ENCODE peak calls at places on chromosome 16, in five cellular contexts. One of them, this sample, is unnamed. For H3K27me3, the result is how much of the 10 kb centered on the place peaks cover.

GRCh38 chr16:13959626-13960025 is 39.7 kb downstream of the ERCC4 start:
- DNase-seq in H1: no peak
- DNase-seq in IMR-90: no peak
- DNase-seq in mesenchymal stem cell: no peak
- DNase-seq in H9: no peak
- DNase-seq in this sample: no peak

GRCh38 chr16:79286646-79287423 is 313.7 kb downstream of the MAF start:
- DNase-seq in H1: no peak
- DNase-seq in mesenchymal stem cell: no peak
- DNase-seq in IMR-90: no peak
- DNase-seq in H9: peak
- DNase-seq in this sample: no peak

GRCh38 chr16:3282103-3282746 is 1.1 kb upstream of the ZNF263 start:
- DNase-seq in H1: no peak
- DNase-seq in H9: peak
- DNase-seq in IMR-90: peak
- DNase-seq in mesenchymal stem cell: peak
- DNase-seq in this sample: no peak

GRCh38 chr16:30142672-30143346 is 19.8 kb upstream of the MAPK3 start:
- DNase-seq in H1: no peak
- DNase-seq in IMR-90: no peak
- DNase-seq in H9: peak
- DNase-seq in mesenchymal stem cell: no peak
- DNase-seq in this sample: no peak

GRCh38 chr16:73753931-73754330 is 542.7 kb upstream of the PSMD7 start:
- DNase-seq in H1: no peak
- DNase-seq in H9: no peak
- DNase-seq in IMR-90: no peak
- DNase-seq in mesenchymal stem cell: no peak
- DNase-seq in this sample: no peak

GRCh38 chr16:48358419-48358818 is 26.8 kb downstream of the SIAH1 start:
- DNase-seq in H9: no peak
- DNase-seq in H1: no peak
- DNase-seq in IMR-90: no peak
- DNase-seq in mesenchymal stem cell: no peak
- DNase-seq in this sample: no peak

GRCh38 chr16:9948933-9949332 is 233.3 kb downstream of the GRIN2A start:
- DNase-seq in mesenchymal stem cell: no peak
- DNase-seq in H9: no peak
- DNase-seq in IMR-90: no peak
- DNase-seq in H1: no peak
- DNase-seq in this sample: no peak

GRCh38 chr16:13332713-13333255 is 431.4 kb downstream of the SHISA9 start:
- DNase-seq in mesenchymal stem cell: no peak
- DNase-seq in IMR-90: no peak
- DNase-seq in H1: no peak
- DNase-seq in H9: peak
- DNase-seq in this sample: no peak

GRCh38 chr16:71855937-71856662 is 10.3 kb downstream of the ATXN1L start:
- DNase-seq in H9: no peak
- DNase-seq in mesenchymal stem cell: no peak
- DNase-seq in IMR-90: no peak
- DNase-seq in H1: no peak
- DNase-seq in this sample: no peak

GRCh38 chr16:4649744-4650442 is 25.3 kb downstream of the MGRN1 start:
- DNase-seq in IMR-90: no peak
- DNase-seq in mesenchymal stem cell: no peak
- DNase-seq in H9: no peak
- DNase-seq in H1: no peak
- DNase-seq in this sample: no peak

GRCh38 chr16:52283018-52283417 is 263.9 kb downstream of the TOX3 start:
- DNase-seq in H9: no peak
- DNase-seq in mesenchymal stem cell: peak
- DNase-seq in H1: no peak
- DNase-seq in IMR-90: peak
- DNase-seq in this sample: no peak

GRCh38 chr16:21033707-21034106 is 116.9 kb downstream of the DNAH3 start:
- DNase-seq in mesenchymal stem cell: no peak
- DNase-seq in H9: no peak
- DNase-seq in IMR-90: no peak
- DNase-seq in H1: no peak
- DNase-seq in this sample: no peak

GRCh38 chr16:58243528-58244004 is 45.7 kb upstream of the CSNK2A2 start:
- DNase-seq in H9: peak
- DNase-seq in mesenchymal stem cell: no peak
- DNase-seq in H1: no peak
- DNase-seq in IMR-90: no peak
- DNase-seq in this sample: no peak

GRCh38 chr16:4980691-4981090 is 22.6 kb downstream of the SEC14L5 start:
- DNase-seq in IMR-90: no peak
- DNase-seq in mesenchymal stem cell: no peak
- DNase-seq in H1: no peak
- DNase-seq in H9: no peak
- DNase-seq in this sample: no peak

GRCh38 chr16:29825145-29826044 is 5.1 kb downstream of the MVP start:
- DNase-seq in IMR-90: peak
- DNase-seq in H9: no peak
- DNase-seq in H1: no peak
- DNase-seq in mesenchymal stem cell: peak
- DNase-seq in this sample: no peak

GRCh38 chr16:87144232-87144631 is 173.0 kb downstream of the C16orf95 start:
- DNase-seq in IMR-90: no peak
- DNase-seq in H1: no peak
- DNase-seq in mesenchymal stem cell: no peak
- DNase-seq in H9: no peak
- DNase-seq in this sample: no peak

GRCh38 chr16:87149051-87149450 is 168.1 kb downstream of the C16orf95 start:
- DNase-seq in H1: no peak
- DNase-seq in mesenchymal stem cell: no peak
- DNase-seq in H9: no peak
- DNase-seq in IMR-90: peak
- DNase-seq in this sample: no peak

GRCh38 chr16:87143661-87144121 is 173.5 kb downstream of the C16orf95 start:
- DNase-seq in H9: peak
- DNase-seq in mesenchymal stem cell: no peak
- DNase-seq in H1: no peak
- DNase-seq in IMR-90: no peak
- DNase-seq in this sample: no peak

GRCh38 chr16:87146676-87147075 is 170.5 kb downstream of the C16orf95 start:
- DNase-seq in H1: no peak
- DNase-seq in H9: no peak
- DNase-seq in mesenchymal stem cell: no peak
- DNase-seq in IMR-90: no peak
- DNase-seq in this sample: no peak

DNA sequence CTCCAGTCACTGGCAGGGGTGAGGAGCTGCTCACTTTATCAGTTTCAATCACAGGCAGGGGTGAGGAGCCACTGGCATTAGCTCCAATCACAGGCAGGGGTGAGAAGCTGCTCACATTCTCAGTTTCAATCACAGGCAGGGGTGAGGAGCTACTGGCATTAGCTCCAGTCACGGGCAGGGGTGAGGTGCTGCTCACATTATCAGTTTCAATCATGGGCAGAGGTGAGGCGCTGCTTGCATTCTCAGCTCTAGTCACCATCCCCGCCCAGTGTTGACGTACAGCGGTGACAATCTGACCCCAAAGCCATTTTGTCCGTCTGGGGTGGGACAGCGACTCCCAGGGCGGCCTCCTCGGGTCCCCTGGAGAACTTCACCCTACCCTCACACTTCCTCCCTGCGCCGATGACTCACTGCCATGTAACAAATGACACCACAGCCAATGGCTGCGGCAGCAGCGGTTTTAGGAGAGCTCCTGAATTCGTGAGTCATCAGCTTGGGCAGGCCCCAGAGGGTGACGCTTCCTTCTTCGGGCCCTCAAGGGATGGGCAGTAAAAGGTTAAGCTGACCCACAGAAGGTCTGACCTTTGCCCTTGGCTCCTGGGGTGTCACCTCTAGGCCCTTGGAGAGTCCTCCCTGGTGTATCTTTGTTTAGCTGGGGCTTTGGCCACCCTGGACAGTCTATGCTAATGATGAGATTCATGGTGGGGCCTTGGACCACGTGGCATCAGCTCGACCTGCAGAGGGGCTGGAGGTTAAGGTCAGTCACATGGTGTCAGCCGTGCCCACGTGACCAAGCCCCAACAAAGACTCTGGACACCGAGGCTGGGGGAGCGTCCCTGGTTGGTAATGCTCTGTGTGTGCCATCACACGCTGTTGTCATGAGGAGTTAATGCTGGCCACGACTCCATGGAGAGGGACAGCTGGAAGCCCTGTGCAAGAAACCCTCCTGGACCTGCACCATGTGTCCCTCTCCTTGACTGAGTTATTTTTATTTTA is 171.7 kb downstream of the C16orf95 start:
- DNase-seq in mesenchymal stem cell: peak
- DNase-seq in IMR-90: peak
- DNase-seq in H9: no peak
- DNase-seq in H1: no peak
- DNase-seq in this sample: no peak
- H4K91ac ChIP-seq in mesenchymal stem cell: no peak
- H4K91ac ChIP-seq in IMR-90: no peak
- H4K91ac ChIP-seq in H9: no peak
- H4K91ac ChIP-seq in H1: no peak
- H4K91ac ChIP-seq in this sample: no peak

GRCh38 chr16:57169327-57169726 is 16.5 kb downstream of the PSME3IP1 start:
- DNase-seq in mesenchymal stem cell: peak
- DNase-seq in H9: no peak
- DNase-seq in IMR-90: peak
- DNase-seq in H1: no peak
- DNase-seq in this sample: peak
- H3K27me3 ChIP-seq in mesenchymal stem cell: under half
- H3K27me3 ChIP-seq in H9: under half
- H3K27me3 ChIP-seq in IMR-90: under half
- H3K27me3 ChIP-seq in H1: under half
- H3K27me3 ChIP-seq in this sample: under half

GRCh38 chr16:11662582-11662981 is 5.7 kb upstream of the SNN start:
- DNase-seq in H1: no peak
- DNase-seq in H9: no peak
- DNase-seq in IMR-90: no peak
- DNase-seq in mesenchymal stem cell: no peak
- DNase-seq in this sample: no peak

GRCh38 chr16:11665071-11665491 is 3.2 kb upstream of the SNN start:
- DNase-seq in H1: no peak
- DNase-seq in H9: peak
- DNase-seq in mesenchymal stem cell: no peak
- DNase-seq in IMR-90: no peak
- DNase-seq in this sample: no peak

GRCh38 chr16:11655655-11656054 is 12.6 kb upstream of the SNN start:
- DNase-seq in IMR-90: no peak
- DNase-seq in H1: no peak
- DNase-seq in H9: no peak
- DNase-seq in mesenchymal stem cell: no peak
- DNase-seq in this sample: no peak

GRCh38 chr16:11658896-11659708 is 9.2 kb upstream of the SNN start:
- DNase-seq in IMR-90: no peak
- DNase-seq in H9: peak
- DNase-seq in H1: no peak
- DNase-seq in mesenchymal stem cell: no peak
- DNase-seq in this sample: no peak
- H4K91ac ChIP-seq in IMR-90: no peak
- H4K91ac ChIP-seq in H9: no peak
- H4K91ac ChIP-seq in H1: peak
- H4K91ac ChIP-seq in mesenchymal stem cell: no peak
- H4K91ac ChIP-seq in this sample: no peak

DNA sequence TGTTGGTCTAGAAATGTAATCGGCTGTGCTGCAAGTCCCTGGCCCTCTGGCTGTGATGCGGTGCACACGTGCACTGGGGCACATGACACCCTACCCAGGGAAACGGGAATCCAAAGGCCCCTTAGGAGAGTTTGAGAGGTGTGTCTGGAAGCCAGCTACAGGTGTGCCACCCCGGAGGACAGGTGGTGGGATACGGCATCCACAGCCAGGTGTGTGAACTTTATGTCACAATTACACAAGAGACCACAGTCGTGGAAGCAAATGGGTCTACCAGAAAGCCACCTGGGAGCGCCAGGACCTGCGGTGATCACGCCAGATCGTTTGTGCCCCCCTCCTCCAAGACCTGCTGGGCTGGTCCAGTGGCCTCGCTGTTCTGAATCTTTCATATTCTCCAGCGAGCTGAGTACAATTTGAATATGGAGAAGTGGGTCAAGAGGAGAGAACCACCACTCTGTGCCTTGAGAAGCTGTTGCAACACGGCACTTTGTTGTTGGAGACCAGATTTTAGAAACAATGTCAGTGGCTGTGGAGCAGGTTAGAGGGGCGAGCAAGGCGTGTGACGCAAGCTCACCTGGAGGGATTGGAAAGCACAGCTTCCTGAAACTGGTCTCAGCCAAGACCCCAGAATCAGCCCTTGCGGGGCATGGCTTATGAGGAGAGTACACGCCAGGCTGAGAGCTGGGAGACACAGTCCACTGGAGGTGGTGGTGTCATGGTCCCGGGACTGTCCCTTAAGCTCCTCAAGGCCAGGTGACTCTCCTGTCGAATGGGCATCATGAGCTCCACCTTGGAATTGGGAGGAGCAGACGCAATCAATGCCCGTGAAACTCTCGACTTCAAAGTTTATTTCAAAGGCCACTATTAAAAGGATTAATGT is 37.4 kb downstream of the COX4I1 start:
- DNase-seq in mesenchymal stem cell: no peak
- DNase-seq in H9: no peak
- DNase-seq in IMR-90: no peak
- DNase-seq in H1: no peak
- DNase-seq in this sample: no peak
- H3K27me3 ChIP-seq in mesenchymal stem cell: under half
- H3K27me3 ChIP-seq in H9: under half
- H3K27me3 ChIP-seq in IMR-90: half or more
- H3K27me3 ChIP-seq in H1: under half
- H3K27me3 ChIP-seq in this sample: under half

GRCh38 chr16:81408409-81408950 is 36.1 kb upstream of the CMIP start:
- DNase-seq in mesenchymal stem cell: no peak
- DNase-seq in IMR-90: no peak
- DNase-seq in H1: no peak
- DNase-seq in H9: no peak
- DNase-seq in this sample: no peak

GRCh38 chr16:81403208-81403600 is 41.4 kb upstream of the CMIP start:
- DNase-seq in IMR-90: no peak
- DNase-seq in mesenchymal stem cell: no peak
- DNase-seq in H9: no peak
- DNase-seq in H1: no peak
- DNase-seq in this sample: no peak

GRCh38 chr16:81409016-81409556 is 35.5 kb upstream of the CMIP start:
- DNase-seq in IMR-90: no peak
- DNase-seq in H9: no peak
- DNase-seq in mesenchymal stem cell: no peak
- DNase-seq in H1: no peak
- DNase-seq in this sample: no peak

GRCh38 chr16:81403601-81404391 is 40.8 kb upstream of the CMIP start:
- DNase-seq in IMR-90: peak
- DNase-seq in H9: peak
- DNase-seq in H1: peak
- DNase-seq in mesenchymal stem cell: peak
- DNase-seq in this sample: peak

DNA sequence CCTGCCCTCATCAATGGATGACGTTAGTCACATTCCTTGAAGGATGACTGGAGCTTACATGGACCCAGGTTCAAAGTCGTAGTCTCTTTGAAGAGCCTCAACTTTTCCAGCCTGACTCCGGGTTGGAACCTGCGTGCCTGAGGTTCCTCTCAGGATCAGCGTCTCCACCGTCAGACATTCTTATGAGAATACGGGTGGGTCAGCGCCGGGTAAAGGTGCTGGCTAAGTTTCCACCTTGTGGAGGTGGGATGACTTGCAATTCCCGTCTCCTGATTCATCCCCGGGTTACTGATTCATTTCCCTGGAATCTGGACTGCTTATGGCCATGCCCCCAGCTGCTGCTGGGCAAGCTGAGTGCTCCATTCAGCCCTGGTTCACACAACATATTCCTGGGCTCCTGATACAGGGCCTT is 38.9 kb upstream of the CMIP start:
- DNase-seq in IMR-90: peak
- DNase-seq in H1: peak
- DNase-seq in mesenchymal stem cell: peak
- DNase-seq in H9: peak
- DNase-seq in this sample: no peak
- H4K91ac ChIP-seq in IMR-90: peak
- H4K91ac ChIP-seq in H1: no peak
- H4K91ac ChIP-seq in mesenchymal stem cell: no peak
- H4K91ac ChIP-seq in H9: no peak
- H4K91ac ChIP-seq in this sample: no peak